ENCODE peak calls at places on chromosomes 6 and 20, in six cellular contexts. H, F, T, R, I and K are unnamed samples.

GRCh38 chr6:2434116-2434515 is 188.7 kb upstream of the GMDS start:
- DNase-seq in H (no peak), F (no peak), T (no peak), R (no peak), I (no peak), K (no peak)

GRCh38 chr6:6461138-6461537 is 127.4 kb upstream of the LY86 start:
- DNase-seq in H (no peak), F (no peak), T (no peak), R (no peak), I (no peak), K (no peak)

GRCh38 chr6:91079939-91080338 is 493.1 kb upstream of the MAP3K7 start:
- DNase-seq in H (no peak), F (no peak), T (no peak), R (no peak), I (no peak), K (no peak)

GRCh38 chr6:21103626-21104224 is 489.8 kb upstream of the SOX4 start:
- DNase-seq in H (no peak), F (no peak), T (no peak), R (no peak), I (no peak), K (no peak)

GRCh38 chr6:33709605-33710295 is 1.8 kb downstream of the UQCC2 start:
- DNase-seq in H (no peak), F (no peak), T (no peak), R (no peak), I (no peak), K (no peak)

GRCh38 chr20:59925894-59926293 is 7.5 kb downstream of the SYCP2 start:
- DNase-seq in H (no peak), F (no peak), T (no peak), R (no peak), I (no peak), K (peak; percentile 33)

GRCh38 chr6:22298393-22299010 is 1.7 kb upstream of the PRL start:
- DNase-seq in H (no peak), F (no peak), T (no peak), R (no peak), I (no peak), K (no peak)

GRCh38 chr6:39073471-39074355 is 25.1 kb downstream of the GLP1R start:
- DNase-seq in H (no peak), F (no peak), T (peak; percentile 65), R (no peak), I (no peak), K (no peak)

GRCh38 chr20:58545565-58546195 is 30.5 kb upstream of the APCDD1L start:
- DNase-seq in H (no peak), F (no peak), T (no peak), R (no peak), I (no peak), K (no peak)

GRCh38 chr6:41682497-41682961 is 44.3 kb downstream of the MDFI start:
- DNase-seq in H (no peak), F (no peak), T (no peak), R (no peak), I (no peak), K (no peak)

GRCh38 chr6:14206351-14206750 is 88.8 kb downstream of the CD83 start:
- DNase-seq in H (no peak), F (no peak), T (no peak), R (no peak), I (no peak), K (peak; percentile 48)

GRCh38 chr6:40338306-40338705 is 248.9 kb downstream of the LRFN2 start:
- DNase-seq in H (no peak), F (no peak), T (no peak), R (no peak), I (no peak), K (no peak)

DNA sequence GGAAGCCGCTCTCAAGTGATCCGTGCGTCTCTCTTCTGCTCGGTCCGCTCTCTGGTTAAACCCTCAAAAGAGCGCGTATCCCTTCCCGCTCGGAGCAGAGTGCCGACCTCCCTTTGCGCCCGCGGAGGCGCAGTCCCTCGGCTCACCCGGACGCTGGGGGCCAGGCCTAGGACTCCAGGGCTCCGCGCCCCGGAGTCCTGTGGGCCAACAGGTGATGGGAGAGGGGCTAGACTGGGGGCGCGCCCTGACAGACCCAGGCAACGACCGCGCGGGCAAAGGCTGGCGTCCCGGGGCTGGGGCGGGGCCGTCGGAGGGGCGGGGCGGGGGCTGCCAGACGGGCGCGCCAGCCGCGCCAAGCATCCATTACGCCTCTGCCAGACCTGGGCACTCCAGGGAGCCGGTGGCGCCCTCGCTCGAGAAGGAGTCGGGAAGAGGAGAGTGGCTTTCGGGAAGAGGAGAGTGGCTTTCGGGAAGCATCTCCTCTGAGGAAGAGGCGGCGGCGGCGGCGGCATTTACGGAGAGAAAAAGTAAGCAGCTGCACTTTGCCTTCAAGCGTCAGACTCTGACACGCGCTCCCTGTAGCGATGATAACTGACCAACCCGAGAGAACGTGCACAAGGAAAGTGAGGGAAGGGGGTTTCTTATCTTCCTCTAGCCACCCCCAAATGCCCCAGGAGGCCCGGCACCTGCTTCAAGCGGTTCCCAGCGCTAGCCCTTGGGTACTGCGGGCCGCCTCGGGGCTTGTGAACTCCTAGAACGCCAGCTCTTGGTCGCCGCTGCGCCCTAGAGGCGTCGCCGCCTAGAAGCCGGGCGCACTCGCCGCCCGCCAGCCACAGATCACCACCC is 2.6 kb downstream of the EPHA7 start:
- DNase-seq in H (no peak), F (peak; percentile 15), T (no peak), R (no peak), I (peak; percentile 23), K (peak; percentile 31)
- H3K4me3 ChIP-seq in H (peak overlapping the region; percentile 60), F (no peak overlapping the region), T (peak overlapping the region; percentile 73), R (peak overlapping the region; percentile 47), I (peak overlapping the region; percentile 47), K (no peak overlapping the region)

DNA sequence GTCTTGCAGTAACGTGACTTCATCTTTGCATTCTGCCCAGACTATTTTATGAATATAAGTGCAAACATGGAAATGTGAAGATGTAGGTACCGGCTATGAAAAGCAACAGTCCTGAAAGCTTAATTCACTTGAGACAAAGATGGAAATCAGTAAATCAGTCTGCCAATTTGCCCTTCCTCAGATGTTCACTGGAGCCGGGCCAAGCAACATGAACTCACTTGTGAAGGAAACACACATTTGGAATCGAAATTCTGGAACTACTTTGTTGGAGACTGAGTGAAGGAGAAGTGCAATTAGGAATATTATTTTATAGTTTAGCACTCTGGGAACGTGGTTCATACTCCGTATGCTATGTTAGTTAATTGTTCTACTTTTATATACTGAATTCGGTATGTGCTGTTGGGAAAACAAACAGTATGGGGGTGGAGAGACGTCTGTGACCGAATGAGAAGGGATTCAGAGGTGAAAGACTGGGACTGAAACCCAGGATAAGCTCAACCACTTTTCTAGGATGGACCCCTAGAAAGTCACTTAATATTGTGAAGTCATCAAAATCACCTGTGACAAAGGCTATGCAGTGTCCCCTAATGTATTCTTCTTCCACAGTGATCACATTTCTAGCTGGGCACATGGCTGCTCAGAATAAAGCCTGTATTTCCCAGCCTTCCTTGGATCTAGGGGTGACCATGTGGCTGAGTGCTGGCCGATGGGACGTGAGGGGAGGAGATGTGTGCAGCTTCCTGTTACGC is 95.5 kb downstream of the PREX1 start:
- DNase-seq in H (no peak), F (no peak), T (no peak), R (no peak), I (no peak), K (no peak)
- H3K4me3 ChIP-seq in H (no peak overlapping the region), F (no peak overlapping the region), T (no peak overlapping the region), R (no peak overlapping the region), I (no peak overlapping the region), K (no peak overlapping the region)

GRCh38 chr20:3071610-3072529 is at the start of gene OXT:
- DNase-seq in H (no peak), F (peak; percentile 42), T (no peak), R (no peak), I (peak; percentile 32), K (peak; percentile 54)
- H3K4me3 ChIP-seq in H (peak within 1 kb of the TSS; percentile 26), F (peak within 1 kb of the TSS; percentile 2), T (peak within 1 kb of the TSS; percentile 68), R (peak within 1 kb of the TSS; percentile 38), I (peak within 1 kb of the TSS; percentile 51), K (peak within 1 kb of the TSS; percentile 51)

GRCh38 chr6:105835373-105835772 is 250.8 kb upstream of the PRDM1 start:
- DNase-seq in H (no peak), F (no peak), T (no peak), R (peak; percentile 35), I (no peak), K (no peak)
- H3K4me3 ChIP-seq in H (no peak overlapping the region), F (no peak overlapping the region), T (no peak overlapping the region), R (no peak overlapping the region), I (no peak overlapping the region), K (no peak overlapping the region)